ENCODE peak calls at places on chromosome 7, in eight cellular contexts. One of them, this sample, is unnamed.
A peak's percentile ranks its signal among the peaks of the same experiment; 100 is the strongest.

GRCh38 chr7:33805630-33806233 is 99.6 kb upstream of the BMPER start:
- DNase-seq in cardiac muscle cell: no peak
- DNase-seq in ovary: no peak
- DNase-seq in heart right ventricle: peak; percentile 48
- DNase-seq in GM12891: no peak
- DNase-seq in stimulated activated naive B cell treated with anti-CD40 and anti-IgM and Interleukin-4, amounts not matched to agents 10 μg/mL and 1 μg/mL and 100 μg/mL, for 72 hours: no peak
- DNase-seq in H7: no peak
- DNase-seq in GM23338: no peak
- DNase-seq in this sample: no peak

GRCh38 chr7:52911795-52912194 is 123.6 kb upstream of the POM121L12 start:
- DNase-seq in stimulated activated naive B cell treated with anti-CD40 and anti-IgM and Interleukin-4, amounts not matched to agents 10 μg/mL and 1 μg/mL and 100 μg/mL, for 72 hours: no peak
- DNase-seq in H7: no peak
- DNase-seq in GM23338: no peak
- DNase-seq in cardiac muscle cell: no peak
- DNase-seq in heart right ventricle: no peak
- DNase-seq in ovary: no peak
- DNase-seq in GM12891: no peak
- DNase-seq in this sample: no peak

GRCh38 chr7:69800495-69800894 is 202.2 kb downstream of the AUTS2 start:
- DNase-seq in stimulated activated naive B cell treated with anti-CD40 and anti-IgM and Interleukin-4, amounts not matched to agents 10 μg/mL and 1 μg/mL and 100 μg/mL, for 72 hours: no peak
- DNase-seq in cardiac muscle cell: peak; percentile 76
- DNase-seq in GM23338: peak; percentile 35
- DNase-seq in GM12891: no peak
- DNase-seq in heart right ventricle: no peak
- DNase-seq in ovary: no peak
- DNase-seq in H7: no peak
- DNase-seq in this sample: peak; percentile 82

GRCh38 chr7:77461246-77461645 is 45.1 kb upstream of the GSAP start:
- DNase-seq in GM12891: no peak
- DNase-seq in cardiac muscle cell: no peak
- DNase-seq in heart right ventricle: no peak
- DNase-seq in stimulated activated naive B cell treated with anti-CD40 and anti-IgM and Interleukin-4, amounts not matched to agents 10 μg/mL and 1 μg/mL and 100 μg/mL, for 72 hours: no peak
- DNase-seq in ovary: no peak
- DNase-seq in H7: no peak
- DNase-seq in GM23338: no peak
- DNase-seq in this sample: no peak

GRCh38 chr7:97001656-97002554 is 3.4 kb upstream of the DLX6 start:
- DNase-seq in GM23338: peak; percentile 88
- DNase-seq in stimulated activated naive B cell treated with anti-CD40 and anti-IgM and Interleukin-4, amounts not matched to agents 10 μg/mL and 1 μg/mL and 100 μg/mL, for 72 hours: no peak
- DNase-seq in ovary: no peak
- DNase-seq in cardiac muscle cell: no peak
- DNase-seq in heart right ventricle: no peak
- DNase-seq in H7: peak; percentile 93
- DNase-seq in GM12891: no peak
- DNase-seq in this sample: peak; percentile 86

GRCh38 chr7:48419401-48419800 is 248.1 kb downstream of the ABCA13 start:
- DNase-seq in stimulated activated naive B cell treated with anti-CD40 and anti-IgM and Interleukin-4, amounts not matched to agents 10 μg/mL and 1 μg/mL and 100 μg/mL, for 72 hours: no peak
- DNase-seq in heart right ventricle: no peak
- DNase-seq in ovary: no peak
- DNase-seq in GM23338: no peak
- DNase-seq in GM12891: no peak
- DNase-seq in cardiac muscle cell: no peak
- DNase-seq in H7: no peak
- DNase-seq in this sample: no peak

GRCh38 chr7:21639206-21639868 is 96.5 kb downstream of the DNAH11 start:
- DNase-seq in H7: no peak
- DNase-seq in heart right ventricle: no peak
- DNase-seq in GM23338: no peak
- DNase-seq in ovary: no peak
- DNase-seq in GM12891: no peak
- DNase-seq in cardiac muscle cell: no peak
- DNase-seq in stimulated activated naive B cell treated with anti-CD40 and anti-IgM and Interleukin-4, amounts not matched to agents 10 μg/mL and 1 μg/mL and 100 μg/mL, for 72 hours: no peak
- DNase-seq in this sample: no peak

GRCh38 chr7:16318989-16319915 is 102.1 kb downstream of the CRPPA start:
- DNase-seq in stimulated activated naive B cell treated with anti-CD40 and anti-IgM and Interleukin-4, amounts not matched to agents 10 μg/mL and 1 μg/mL and 100 μg/mL, for 72 hours: no peak
- DNase-seq in GM23338: no peak
- DNase-seq in H7: no peak
- DNase-seq in cardiac muscle cell: no peak
- DNase-seq in heart right ventricle: no peak
- DNase-seq in ovary: no peak
- DNase-seq in GM12891: no peak
- DNase-seq in this sample: no peak

GRCh38 chr7:91288208-91288824 is 24.1 kb downstream of the FZD1 start:
- DNase-seq in cardiac muscle cell: peak; percentile 42
- DNase-seq in H7: no peak
- DNase-seq in GM12891: no peak
- DNase-seq in ovary: peak; percentile 33
- DNase-seq in heart right ventricle: peak; percentile 35
- DNase-seq in stimulated activated naive B cell treated with anti-CD40 and anti-IgM and Interleukin-4, amounts not matched to agents 10 μg/mL and 1 μg/mL and 100 μg/mL, for 72 hours: no peak
- DNase-seq in GM23338: peak; percentile 89
- DNase-seq in this sample: peak; percentile 88

GRCh38 chr7:46208635-46209525 is 287.8 kb upstream of the IGFBP3 start:
- DNase-seq in GM12891: no peak
- DNase-seq in ovary: no peak
- DNase-seq in H7: no peak
- DNase-seq in cardiac muscle cell: no peak
- DNase-seq in stimulated activated naive B cell treated with anti-CD40 and anti-IgM and Interleukin-4, amounts not matched to agents 10 μg/mL and 1 μg/mL and 100 μg/mL, for 72 hours: no peak
- DNase-seq in heart right ventricle: peak; percentile 18
- DNase-seq in GM23338: no peak
- DNase-seq in this sample: no peak

GRCh38 chr7:91264924-91265681 is 870 bp downstream of the FZD1 start:
- DNase-seq in H7: peak; percentile 61
- DNase-seq in ovary: peak; percentile 71
- DNase-seq in cardiac muscle cell: peak; percentile 69
- DNase-seq in GM23338: peak; percentile 56
- DNase-seq in GM12891: peak; percentile 38
- DNase-seq in heart right ventricle: peak; percentile 19
- DNase-seq in stimulated activated naive B cell treated with anti-CD40 and anti-IgM and Interleukin-4, amounts not matched to agents 10 μg/mL and 1 μg/mL and 100 μg/mL, for 72 hours: peak; percentile 26
- DNase-seq in this sample: peak; percentile 81

GRCh38 chr7:143299840-143300239 is 11.7 kb downstream of the CASP2 start:
- DNase-seq in GM23338: peak; percentile 79
- DNase-seq in heart right ventricle: no peak
- DNase-seq in H7: peak; percentile 81
- DNase-seq in GM12891: no peak
- DNase-seq in cardiac muscle cell: peak; percentile 44
- DNase-seq in ovary: no peak
- DNase-seq in stimulated activated naive B cell treated with anti-CD40 and anti-IgM and Interleukin-4, amounts not matched to agents 10 μg/mL and 1 μg/mL and 100 μg/mL, for 72 hours: peak; percentile 23
- DNase-seq in this sample: peak; percentile 88

GRCh38 chr7:87317691-87318245 is 27.7 kb upstream of the CROT start:
- DNase-seq in H7: no peak
- DNase-seq in cardiac muscle cell: no peak
- DNase-seq in heart right ventricle: no peak
- DNase-seq in ovary: no peak
- DNase-seq in GM12891: no peak
- DNase-seq in GM23338: no peak
- DNase-seq in stimulated activated naive B cell treated with anti-CD40 and anti-IgM and Interleukin-4, amounts not matched to agents 10 μg/mL and 1 μg/mL and 100 μg/mL, for 72 hours: no peak
- DNase-seq in this sample: no peak

GRCh38 chr7:134873253-134873652 is 93.8 kb downstream of the CALD1 start:
- DNase-seq in heart right ventricle: no peak
- DNase-seq in cardiac muscle cell: no peak
- DNase-seq in GM12891: no peak
- DNase-seq in ovary: no peak
- DNase-seq in GM23338: no peak
- DNase-seq in H7: no peak
- DNase-seq in stimulated activated naive B cell treated with anti-CD40 and anti-IgM and Interleukin-4, amounts not matched to agents 10 μg/mL and 1 μg/mL and 100 μg/mL, for 72 hours: no peak
- DNase-seq in this sample: no peak

GRCh38 chr7:151992375-151992774 is 33.1 kb upstream of the GALNT11 start:
- DNase-seq in GM23338: peak; percentile 81
- DNase-seq in heart right ventricle: peak; percentile 47
- DNase-seq in H7: peak; percentile 80
- DNase-seq in stimulated activated naive B cell treated with anti-CD40 and anti-IgM and Interleukin-4, amounts not matched to agents 10 μg/mL and 1 μg/mL and 100 μg/mL, for 72 hours: peak; percentile 26
- DNase-seq in GM12891: no peak
- DNase-seq in cardiac muscle cell: peak; percentile 49
- DNase-seq in ovary: no peak
- DNase-seq in this sample: peak; percentile 91

GRCh38 chr7:126472825-126473224 is 779.9 kb downstream of the GRM8 start:
- DNase-seq in cardiac muscle cell: no peak
- DNase-seq in H7: no peak
- DNase-seq in heart right ventricle: no peak
- DNase-seq in stimulated activated naive B cell treated with anti-CD40 and anti-IgM and Interleukin-4, amounts not matched to agents 10 μg/mL and 1 μg/mL and 100 μg/mL, for 72 hours: no peak
- DNase-seq in ovary: no peak
- DNase-seq in GM12891: no peak
- DNase-seq in GM23338: no peak
- DNase-seq in this sample: no peak

GRCh38 chr7:88254721-88255120 is 34.9 kb upstream of the SRI start:
- DNase-seq in heart right ventricle: no peak
- DNase-seq in GM23338: no peak
- DNase-seq in cardiac muscle cell: no peak
- DNase-seq in GM12891: no peak
- DNase-seq in ovary: no peak
- DNase-seq in stimulated activated naive B cell treated with anti-CD40 and anti-IgM and Interleukin-4, amounts not matched to agents 10 μg/mL and 1 μg/mL and 100 μg/mL, for 72 hours: no peak
- DNase-seq in H7: no peak
- DNase-seq in this sample: no peak

GRCh38 chr7:44064791-44065430 is 456 bp downstream of the PGAM2 start:
- DNase-seq in GM12891: no peak
- DNase-seq in ovary: peak; percentile 50
- DNase-seq in cardiac muscle cell: no peak
- DNase-seq in GM23338: peak; percentile 29
- DNase-seq in H7: peak; percentile 61
- DNase-seq in stimulated activated naive B cell treated with anti-CD40 and anti-IgM and Interleukin-4, amounts not matched to agents 10 μg/mL and 1 μg/mL and 100 μg/mL, for 72 hours: no peak
- DNase-seq in heart right ventricle: no peak
- DNase-seq in this sample: no peak

GRCh38 chr7:104010052-104010909 is 20.8 kb upstream of the RELN start:
- DNase-seq in ovary: no peak
- DNase-seq in stimulated activated naive B cell treated with anti-CD40 and anti-IgM and Interleukin-4, amounts not matched to agents 10 μg/mL and 1 μg/mL and 100 μg/mL, for 72 hours: no peak
- DNase-seq in GM12891: no peak
- DNase-seq in heart right ventricle: no peak
- DNase-seq in cardiac muscle cell: no peak
- DNase-seq in H7: no peak
- DNase-seq in GM23338: no peak
- DNase-seq in this sample: peak; percentile 64

GRCh38 chr7:129889133-129889854 is 63.5 kb downstream of the UBE2H start:
- DNase-seq in ovary: no peak
- DNase-seq in GM23338: no peak
- DNase-seq in cardiac muscle cell: no peak
- DNase-seq in H7: no peak
- DNase-seq in GM12891: no peak
- DNase-seq in heart right ventricle: no peak
- DNase-seq in stimulated activated naive B cell treated with anti-CD40 and anti-IgM and Interleukin-4, amounts not matched to agents 10 μg/mL and 1 μg/mL and 100 μg/mL, for 72 hours: no peak
- DNase-seq in this sample: no peak

GRCh38 chr7:84136809-84137208 is 57.8 kb downstream of the SEMA3A start:
- DNase-seq in heart right ventricle: no peak
- DNase-seq in ovary: no peak
- DNase-seq in H7: no peak
- DNase-seq in stimulated activated naive B cell treated with anti-CD40 and anti-IgM and Interleukin-4, amounts not matched to agents 10 μg/mL and 1 μg/mL and 100 μg/mL, for 72 hours: no peak
- DNase-seq in GM23338: no peak
- DNase-seq in GM12891: no peak
- DNase-seq in cardiac muscle cell: no peak
- DNase-seq in this sample: no peak

GRCh38 chr7:93212881-93213280 is 13.4 kb downstream of the HEPACAM2 start:
- DNase-seq in GM12891: no peak
- DNase-seq in H7: no peak
- DNase-seq in GM23338: no peak
- DNase-seq in cardiac muscle cell: no peak
- DNase-seq in stimulated activated naive B cell treated with anti-CD40 and anti-IgM and Interleukin-4, amounts not matched to agents 10 μg/mL and 1 μg/mL and 100 μg/mL, for 72 hours: no peak
- DNase-seq in ovary: no peak
- DNase-seq in heart right ventricle: no peak
- DNase-seq in this sample: no peak

GRCh38 chr7:21028990-21029337 is 242.3 kb upstream of the SP8 start:
- DNase-seq in heart right ventricle: no peak
- DNase-seq in cardiac muscle cell: no peak
- DNase-seq in H7: no peak
- DNase-seq in ovary: no peak
- DNase-seq in stimulated activated naive B cell treated with anti-CD40 and anti-IgM and Interleukin-4, amounts not matched to agents 10 μg/mL and 1 μg/mL and 100 μg/mL, for 72 hours: no peak
- DNase-seq in GM23338: no peak
- DNase-seq in GM12891: no peak
- DNase-seq in this sample: no peak

GRCh38 chr7:97043281-97043680 is 18.6 kb upstream of the DLX5 start:
- DNase-seq in GM23338: no peak
- DNase-seq in H7: no peak
- DNase-seq in stimulated activated naive B cell treated with anti-CD40 and anti-IgM and Interleukin-4, amounts not matched to agents 10 μg/mL and 1 μg/mL and 100 μg/mL, for 72 hours: no peak
- DNase-seq in ovary: no peak
- DNase-seq in GM12891: no peak
- DNase-seq in cardiac muscle cell: no peak
- DNase-seq in heart right ventricle: no peak
- DNase-seq in this sample: no peak

GRCh38 chr7:44247868-44248651 is 47.3 kb downstream of the YKT6 start:
- DNase-seq in H7: no peak
- DNase-seq in stimulated activated naive B cell treated with anti-CD40 and anti-IgM and Interleukin-4, amounts not matched to agents 10 μg/mL and 1 μg/mL and 100 μg/mL, for 72 hours: no peak
- DNase-seq in ovary: no peak
- DNase-seq in GM23338: no peak
- DNase-seq in cardiac muscle cell: no peak
- DNase-seq in GM12891: no peak
- DNase-seq in heart right ventricle: no peak
- DNase-seq in this sample: no peak

GRCh38 chr7:66905243-66905642 is 15.8 kb upstream of the TMEM248 start:
- DNase-seq in heart right ventricle: no peak
- DNase-seq in cardiac muscle cell: no peak
- DNase-seq in H7: no peak
- DNase-seq in stimulated activated naive B cell treated with anti-CD40 and anti-IgM and Interleukin-4, amounts not matched to agents 10 μg/mL and 1 μg/mL and 100 μg/mL, for 72 hours: no peak
- DNase-seq in GM23338: no peak
- DNase-seq in ovary: no peak
- DNase-seq in GM12891: no peak
- DNase-seq in this sample: no peak

GRCh38 chr7:154854836-154855235 is 148.1 kb downstream of the PAXIP1 start:
- DNase-seq in GM23338: no peak
- DNase-seq in GM12891: no peak
- DNase-seq in ovary: no peak
- DNase-seq in cardiac muscle cell: no peak
- DNase-seq in stimulated activated naive B cell treated with anti-CD40 and anti-IgM and Interleukin-4, amounts not matched to agents 10 μg/mL and 1 μg/mL and 100 μg/mL, for 72 hours: no peak
- DNase-seq in heart right ventricle: no peak
- DNase-seq in H7: no peak
- DNase-seq in this sample: no peak

GRCh38 chr7:120060283-120060682 is 212.7 kb upstream of the KCND2 start:
- DNase-seq in GM23338: no peak
- DNase-seq in cardiac muscle cell: no peak
- DNase-seq in stimulated activated naive B cell treated with anti-CD40 and anti-IgM and Interleukin-4, amounts not matched to agents 10 μg/mL and 1 μg/mL and 100 μg/mL, for 72 hours: no peak
- DNase-seq in H7: no peak
- DNase-seq in GM12891: no peak
- DNase-seq in ovary: no peak
- DNase-seq in heart right ventricle: no peak
- DNase-seq in this sample: no peak

GRCh38 chr7:139035588-139036353 is at the start of gene ZC3HAV1L:
- DNase-seq in H7: peak; percentile 80
- DNase-seq in ovary: peak; percentile 85
- DNase-seq in heart right ventricle: peak; percentile 61
- DNase-seq in stimulated activated naive B cell treated with anti-CD40 and anti-IgM and Interleukin-4, amounts not matched to agents 10 μg/mL and 1 μg/mL and 100 μg/mL, for 72 hours: peak; percentile 56
- DNase-seq in cardiac muscle cell: peak; percentile 37
- DNase-seq in GM12891: peak; percentile 79
- DNase-seq in GM23338: peak; percentile 65
- DNase-seq in this sample: peak; percentile 83

GRCh38 chr7:375491-375821 is 85.5 kb downstream of the FOXL3 start:
- DNase-seq in cardiac muscle cell: no peak
- DNase-seq in GM23338: no peak
- DNase-seq in H7: peak; percentile 57
- DNase-seq in ovary: no peak
- DNase-seq in stimulated activated naive B cell treated with anti-CD40 and anti-IgM and Interleukin-4, amounts not matched to agents 10 μg/mL and 1 μg/mL and 100 μg/mL, for 72 hours: no peak
- DNase-seq in heart right ventricle: no peak
- DNase-seq in GM12891: no peak
- DNase-seq in this sample: no peak